ENCODE peak calls at places on chromosomes 5 and 9, in seven cellular contexts. Q, X, M, I, S, W and L are unnamed samples.

GRCh38 chr9:116566677-116567488 is 120.2 kb upstream of the TRIM32 start:
- DNase-seq in M (no peak), I (no peak), Q (no peak), W (no peak), X (no peak), S (peak), L (no peak)

GRCh38 chr5:127911619-127912018 is 171.9 kb upstream of the SLC12A2 start:
- DNase-seq in M (no peak), I (no peak), W (no peak), S (no peak), X (no peak), Q (no peak), L (no peak)

GRCh38 chr9:124795881-124796415 is 19.0 kb downstream of the OLFML2A start:
- DNase-seq in I (no peak), M (no peak), S (no peak), X (no peak), W (no peak), Q (no peak), L (no peak)

GRCh38 chr5:143506881-143507552 is 103.5 kb upstream of the NR3C1 start:
- DNase-seq in S (peak), W (no peak), Q (no peak), X (no peak), I (no peak), M (no peak), L (no peak)

GRCh38 chr9:93093449-93094293 is 2.3 kb upstream of the CARD19 start:
- DNase-seq in I (no peak), X (no peak), W (no peak), S (no peak), Q (peak), M (no peak), L (no peak)

GRCh38 chr9:16246785-16247184 is 623.7 kb downstream of the BNC2 start:
- DNase-seq in W (no peak), Q (no peak), M (no peak), X (no peak), I (no peak), S (no peak), L (no peak)

GRCh38 chr5:91219803-91220371 is 163.2 kb downstream of the ARRDC3 start:
- DNase-seq in M (no peak), X (no peak), S (peak), Q (no peak), W (no peak), I (peak), L (peak)

GRCh38 chr9:117414220-117414905 is 494 bp downstream of the ASTN2 start:
- DNase-seq in S (no peak), I (no peak), Q (no peak), W (no peak), X (no peak), M (no peak), L (no peak)

GRCh38 chr9:85521331-85522197 is 220.2 kb downstream of the AGTPBP1 start:
- DNase-seq in Q (no peak), X (peak), S (no peak), I (no peak), W (no peak), M (no peak), L (no peak)

GRCh38 chr9:115531410-115532130 is 413.6 kb upstream of the TNC start:
- DNase-seq in S (peak), X (no peak), Q (no peak), W (no peak), I (no peak), M (no peak), L (no peak)

GRCh38 chr5:31192442-31192841 is 1.0 kb upstream of the CDH6 start:
- DNase-seq in I (no peak), W (no peak), S (peak), M (no peak), X (no peak), Q (no peak), L (no peak)

GRCh38 chr5:124888050-124888506 is 141.6 kb upstream of the ZNF608 start:
- DNase-seq in M (no peak), S (no peak), I (no peak), X (no peak), Q (no peak), W (no peak), L (no peak)

GRCh38 chr9:107260437-107261081 is 22.5 kb upstream of the RAD23B start:
- DNase-seq in M (no peak), W (no peak), I (no peak), S (no peak), Q (no peak), X (no peak), L (peak)

GRCh38 chr5:68299575-68299974 is 84.0 kb downstream of the PIK3R1 start:
- DNase-seq in W (no peak), X (no peak), M (no peak), I (no peak), S (peak), Q (no peak), L (no peak)

GRCh38 chr5:94793113-94793815 is 174.8 kb downstream of the SLF1 start:
- DNase-seq in S (peak), I (no peak), M (no peak), W (no peak), X (no peak), Q (no peak), L (peak)

GRCh38 chr5:61340775-61341361 is 8.8 kb downstream of the ZSWIM6 start:
- DNase-seq in S (no peak), W (no peak), X (no peak), M (no peak), Q (no peak), I (no peak), L (no peak)

GRCh38 chr5:78341445-78341844 is 19.0 kb upstream of the SCAMP1 start:
- DNase-seq in M (no peak), I (no peak), X (no peak), W (no peak), S (no peak), Q (no peak), L (no peak)

DNA sequence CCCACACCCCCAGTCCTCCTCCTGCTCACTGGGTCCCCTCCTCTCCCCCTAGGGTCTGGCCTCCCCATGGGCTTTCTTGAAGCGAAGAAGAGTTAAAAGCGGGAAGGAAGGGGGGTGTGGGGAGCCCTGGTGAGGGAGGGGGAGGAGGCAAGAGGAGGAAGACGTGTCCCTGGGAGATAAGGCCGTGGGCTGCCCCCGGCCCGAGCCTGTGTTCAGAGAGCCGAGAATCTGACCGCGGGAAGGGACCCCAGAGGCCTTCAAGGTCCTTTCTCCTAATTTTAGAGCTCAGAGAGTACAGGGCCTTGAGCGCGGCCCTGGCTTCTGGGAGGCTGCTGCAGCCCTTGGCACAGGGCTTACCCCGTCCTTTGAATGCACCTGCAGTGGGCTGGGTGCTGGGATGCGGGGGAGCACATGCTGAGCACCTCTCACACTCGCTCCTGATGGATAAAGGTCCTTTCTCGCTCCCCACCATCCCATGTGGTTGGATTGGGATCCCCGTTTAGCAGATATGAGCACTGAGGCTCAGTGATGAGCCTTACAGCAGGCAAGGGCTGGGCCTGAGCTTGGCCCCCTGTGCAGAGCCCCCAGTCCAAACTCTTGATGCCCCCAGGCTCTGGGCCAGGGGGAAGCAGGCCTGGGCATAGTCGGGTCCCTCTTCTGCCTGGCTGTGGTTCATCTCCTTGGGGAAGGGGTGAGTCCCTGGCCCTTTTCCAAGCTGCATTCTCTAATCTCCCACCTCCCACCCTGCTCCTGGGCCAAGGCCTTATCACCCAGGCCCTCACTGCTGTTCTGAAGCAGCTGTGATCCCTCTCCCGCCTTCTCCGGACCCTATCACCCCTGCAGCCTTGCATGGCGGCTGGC is 5.9 kb downstream of the GFI1B start:
- DNase-seq in S (no peak), W (no peak), Q (no peak), X (no peak), M (no peak), I (no peak), L (peak)
- TF ChIP-seq POLR2A in S (no peak), W (no peak), Q (no peak), X (no peak), M (no peak), I (no peak), L (no peak)

GRCh38 chr9:128203024-128203841 is at the start of gene DNM1:
- DNase-seq in Q (no peak), I (no peak), M (no peak), S (peak), W (peak), X (no peak), L (peak)
- TF ChIP-seq POLR2A in Q (no peak), I (peak), M (no peak), S (no peak), W (no peak), X (no peak), L (peak)

GRCh38 chr5:17216176-17216973 is 1.1 kb upstream of the BASP1 start:
- DNase-seq in W (peak), S (peak), I (peak), M (peak), X (peak), Q (peak), L (peak)

GRCh38 chr5:17212996-17213395 is 4.4 kb upstream of the BASP1 start:
- DNase-seq in M (no peak), S (no peak), X (no peak), W (no peak), I (no peak), Q (no peak), L (no peak)

GRCh38 chr5:17212210-17212609 is 5.2 kb upstream of the BASP1 start:
- DNase-seq in Q (no peak), W (no peak), X (no peak), S (no peak), M (no peak), I (no peak), L (no peak)

GRCh38 chr5:17216974-17217325 is 481 bp upstream of the BASP1 start:
- DNase-seq in I (no peak), W (peak), M (no peak), S (peak), X (peak), Q (no peak), L (peak)

GRCh38 chr5:17213938-17214337 is 3.5 kb upstream of the BASP1 start:
- DNase-seq in W (no peak), Q (no peak), M (no peak), S (no peak), I (no peak), X (no peak), L (no peak)
- TF ChIP-seq POLR2A in W (no peak), Q (no peak), M (no peak), S (no peak), I (no peak), X (no peak), L (no peak)

GRCh38 chr5:957730-958485 is 50.7 kb upstream of the NKD2 start:
- DNase-seq in S (peak), M (no peak), W (no peak), X (no peak), I (no peak), Q (no peak), L (no peak)

GRCh38 chr5:956941-957729 is 51.5 kb upstream of the NKD2 start:
- DNase-seq in W (no peak), S (peak), I (no peak), X (no peak), Q (no peak), M (no peak), L (peak)

GRCh38 chr5:960551-960950 is 48.1 kb upstream of the NKD2 start:
- DNase-seq in S (no peak), I (no peak), W (no peak), Q (no peak), X (no peak), M (no peak), L (peak)

GRCh38 chr5:959581-960531 is 48.7 kb upstream of the NKD2 start:
- DNase-seq in I (no peak), Q (no peak), X (no peak), W (no peak), S (no peak), M (no peak), L (no peak)

DNA sequence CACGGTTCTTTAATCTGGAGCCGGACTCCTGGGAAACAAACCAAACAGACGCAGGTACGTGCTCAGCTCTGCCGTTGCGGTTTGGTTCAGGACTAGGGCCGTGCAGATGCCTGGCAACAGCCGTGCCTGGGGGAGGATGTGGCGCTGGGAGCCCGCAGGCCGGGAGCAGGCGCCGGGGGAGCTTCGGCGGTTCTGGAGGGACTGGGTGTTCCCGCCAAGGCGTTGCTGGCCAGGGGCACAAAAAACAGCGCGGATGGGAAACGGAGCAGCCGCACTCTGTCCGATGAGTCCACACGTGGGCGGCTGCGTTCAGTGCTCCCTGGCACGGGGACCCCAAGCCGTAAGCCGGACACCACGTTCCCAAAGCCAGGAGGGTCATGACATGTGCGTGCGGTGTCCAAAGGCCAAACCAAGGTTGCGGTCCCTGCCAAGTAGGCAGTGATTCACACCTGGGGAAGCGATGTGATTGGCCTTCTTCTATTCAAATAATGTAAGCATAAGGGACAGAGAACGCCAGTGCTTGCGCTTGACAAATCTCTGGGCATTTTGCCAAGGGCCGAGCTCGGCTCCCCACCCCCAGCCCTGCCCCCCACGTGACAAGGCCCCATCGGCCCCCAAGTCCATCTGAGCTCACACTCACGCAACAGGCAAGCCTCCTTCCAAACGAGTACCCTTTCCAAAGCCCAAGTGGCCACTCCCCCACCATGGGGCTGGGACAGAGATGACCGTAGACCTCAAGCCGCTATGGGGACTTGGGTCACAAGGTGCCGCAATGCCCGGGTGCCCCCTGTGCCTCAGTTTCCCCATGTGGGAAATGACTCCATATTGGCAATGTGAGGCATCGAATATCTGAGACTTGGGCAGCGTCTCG is 49.7 kb upstream of the NKD2 start:
- DNase-seq in I (peak), S (peak), M (no peak), X (no peak), W (peak), Q (no peak), L (no peak)
- TF ChIP-seq POLR2A in I (no peak), S (no peak), M (no peak), X (no peak), W (no peak), Q (no peak), L (no peak)

GRCh38 chr9:26893030-26893676 is 551 bp upstream of the CAAP1 start:
- DNase-seq in M (no peak), S (no peak), X (no peak), I (no peak), W (no peak), Q (no peak), L (peak)

GRCh38 chr9:26888271-26888670 is 4.3 kb downstream of the CAAP1 start:
- DNase-seq in W (no peak), S (peak), Q (no peak), M (no peak), I (no peak), X (no peak), L (no peak)

DNA sequence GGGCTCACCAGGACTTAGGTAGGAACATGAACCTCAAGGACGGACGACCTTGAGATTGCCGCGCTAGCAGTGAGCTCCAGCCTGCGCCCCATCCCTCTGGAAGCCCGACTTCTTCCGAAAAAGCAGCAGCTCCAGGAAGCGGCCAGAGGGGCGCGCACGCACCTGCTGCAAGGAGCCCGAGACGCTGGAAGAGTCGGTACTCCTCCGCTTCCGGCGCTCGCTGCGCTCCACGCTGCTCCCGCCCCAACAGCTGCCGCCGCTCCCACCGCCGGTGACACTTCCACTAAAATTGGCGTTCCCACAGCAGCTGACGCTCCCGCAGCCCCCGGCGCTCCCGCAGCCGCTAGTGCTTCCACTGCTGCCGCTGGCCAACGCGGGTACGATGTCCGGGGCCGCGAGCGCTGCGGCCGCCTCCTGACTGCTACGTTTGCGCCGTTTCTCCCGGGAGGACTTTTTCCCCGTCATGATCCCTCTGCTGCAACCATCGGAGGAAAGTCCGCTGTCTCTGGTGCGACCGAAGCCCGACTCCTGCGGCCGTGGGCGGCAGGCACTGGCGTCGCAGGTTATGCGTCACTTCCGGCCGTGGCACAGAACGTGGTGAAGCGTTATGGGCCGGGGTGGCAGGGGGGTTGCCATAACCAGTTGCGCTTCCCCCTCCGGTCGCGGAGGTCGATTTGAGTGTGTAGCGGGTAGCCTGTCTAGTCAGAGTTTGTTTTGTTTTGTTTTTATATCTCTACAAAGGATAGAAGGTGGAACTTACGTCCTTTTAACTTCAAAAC is at the start of gene CAAP1:
- DNase-seq in I (peak), M (peak), Q (peak), W (peak), X (peak), S (peak), L (peak)
- TF ChIP-seq POLR2A in I (peak), M (no peak), Q (peak), W (peak), X (no peak), S (peak), L (peak)

DNA sequence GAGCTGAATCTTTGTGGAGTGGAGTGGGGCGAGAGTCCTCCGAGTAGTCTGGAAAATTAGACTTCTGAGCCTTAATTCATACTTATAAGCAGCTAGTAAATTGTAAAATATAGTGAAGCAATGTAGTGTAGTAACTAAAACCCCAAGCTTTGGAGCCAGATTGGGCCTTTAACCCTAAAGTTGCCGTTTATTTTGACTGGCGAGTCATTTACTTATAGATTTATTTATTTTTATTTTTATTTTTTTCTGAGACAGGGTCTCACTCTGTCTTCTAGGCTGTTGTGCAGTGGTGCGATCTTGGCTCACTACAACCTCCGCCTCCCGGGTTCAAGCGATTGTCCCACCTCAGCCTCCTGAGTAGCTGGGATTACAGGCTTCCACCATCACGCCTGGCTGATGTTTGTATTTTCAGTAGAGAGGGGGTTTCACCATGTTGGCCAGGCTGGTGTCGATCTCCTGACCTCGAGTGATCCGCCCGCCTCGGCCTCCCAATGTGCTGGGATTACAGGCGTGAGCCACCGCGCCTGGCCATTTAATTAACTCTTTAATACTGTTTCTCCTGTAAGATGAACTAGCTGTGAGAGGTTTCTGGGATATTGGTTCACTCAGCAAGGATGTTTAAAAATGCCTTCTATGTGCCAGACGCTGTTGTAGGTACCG is 687 bp upstream of the RPS23 start:
- DNase-seq in W (no peak), S (no peak), M (no peak), Q (no peak), I (no peak), X (no peak), L (no peak)
- TF ChIP-seq POLR2A in W (no peak), S (no peak), M (no peak), Q (peak), I (peak), X (peak), L (no peak)

DNA sequence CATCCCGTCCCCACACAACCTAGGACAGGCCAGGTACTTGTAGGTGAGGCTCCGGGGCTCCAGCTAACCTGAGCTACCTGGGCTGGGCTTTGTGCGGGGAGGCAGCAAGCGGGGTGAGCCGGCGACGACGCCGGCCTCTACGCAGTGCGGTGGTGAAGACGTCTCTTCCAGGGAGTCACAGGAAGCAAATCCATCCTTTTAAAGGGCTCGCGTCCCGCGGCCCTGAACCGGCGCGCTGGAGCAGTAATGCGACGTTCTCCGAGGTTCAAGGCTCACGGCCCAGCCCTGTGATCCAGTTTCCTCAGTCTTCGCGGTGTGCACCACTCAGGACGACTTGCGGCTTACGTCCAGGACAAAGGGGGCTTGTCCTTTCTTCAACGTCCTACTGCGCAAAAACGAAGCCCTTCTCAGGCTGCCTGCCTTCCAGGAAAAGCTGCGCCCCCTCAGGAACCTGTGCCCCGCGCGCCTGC is 476 bp upstream of the SPIN1 start:
- DNase-seq in Q (peak), X (peak), S (peak), I (peak), W (peak), M (no peak), L (peak)
- TF ChIP-seq POLR2A in Q (peak), X (peak), S (no peak), I (peak), W (no peak), M (no peak), L (no peak)